ENCODE peak calls at places on chromosomes 6 and 20, in five cellular contexts. P, B, J, X and Q are unnamed samples.

GRCh38 chr20:50335105-50335504 is 144.5 kb downstream of the CEBPB start:
- DNase-seq in P (peak), B (peak), J (peak), X (peak), Q (peak)

GRCh38 chr20:43559588-43559987 is 761 bp downstream of the SGK2 start:
- DNase-seq in P (no peak), B (no peak), J (no peak), X (no peak), Q (no peak)

GRCh38 chr6:113998811-113999210 is 27.9 kb upstream of the HDAC2 start:
- DNase-seq in P (no peak), B (no peak), J (no peak), X (no peak), Q (no peak)

GRCh38 chr20:53127027-53127426 is 154.9 kb downstream of the TSHZ2 start:
- DNase-seq in P (no peak), B (no peak), J (no peak), X (no peak), Q (no peak)

GRCh38 chr20:46709459-46710148 is at the start of gene SLC2A10:
- DNase-seq in P (peak), B (peak), J (no peak), X (peak), Q (no peak)

GRCh38 chr6:16043171-16044142 is 85.4 kb upstream of the MYLIP start:
- DNase-seq in P (no peak), B (no peak), J (no peak), X (no peak), Q (no peak)

GRCh38 chr6:4446982-4447381 is 311.6 kb upstream of the ECI2 start:
- DNase-seq in P (no peak), B (no peak), J (no peak), X (no peak), Q (no peak)

GRCh38 chr20:49389854-49390253 is 92.6 kb downstream of the KCNB1 start:
- DNase-seq in P (no peak), B (no peak), J (no peak), X (no peak), Q (no peak)

GRCh38 chr20:47576516-47577033 is 74.9 kb downstream of the NCOA3 start:
- DNase-seq in P (peak), B (peak), J (peak), X (peak), Q (peak)

GRCh38 chr6:52876056-52876787 is 33.3 kb downstream of the GSTA3 start:
- DNase-seq in P (no peak), B (no peak), J (no peak), X (no peak), Q (peak)

GRCh38 chr20:17771206-17772004 is 71.6 kb downstream of the BANF2 start:
- DNase-seq in P (peak), B (peak), J (no peak), X (no peak), Q (no peak)

GRCh38 chr6:22221211-22221610 is 75.6 kb downstream of the PRL start:
- DNase-seq in P (no peak), B (no peak), J (no peak), X (no peak), Q (no peak)

GRCh38 chr6:21468487-21468886 is 125.1 kb upstream of the SOX4 start:
- DNase-seq in P (no peak), B (no peak), J (no peak), X (no peak), Q (peak)

GRCh38 chr6:26404534-26404933 is 2.5 kb downstream of the BTN3A1 start:
- DNase-seq in P (no peak), B (no peak), J (no peak), X (no peak), Q (no peak)

GRCh38 chr6:37507690-37508421 is 8.2 kb upstream of the CCDC167 start:
- DNase-seq in P (no peak), B (peak), J (no peak), X (peak), Q (peak)

GRCh38 chr20:47956261-47956995 is 171.1 kb upstream of the SULF2 start:
- DNase-seq in P (no peak), B (no peak), J (no peak), X (peak), Q (peak)